ENCODE peak calls at places on chromosomes 13 and 19, in ten cellular contexts. U, D, V, Z, Q, W, G, B, J and P are unnamed samples.
A peak's percentile ranks its signal among the peaks of the same experiment; 100 is the strongest.

GRCh38 chr13:32887617-32888016 is 128.6 kb upstream of the KL start:
- DNase-seq in Z (no peak), D (no peak), W (no peak), U (no peak), G (no peak), V (no peak), B (no peak), Q (no peak), J (no peak), P (no peak)

GRCh38 chr13:99501952-99502310 is 659 bp downstream of the TM9SF2 start:
- DNase-seq in D (peak; percentile 29), W (no peak), Z (peak; percentile 32), U (no peak), V (no peak), J (no peak), G (no peak), B (peak; percentile 7), Q (no peak), P (peak; percentile 17)

GRCh38 chr13:35179494-35179893 is 237.4 kb downstream of the NBEA start:
- DNase-seq in D (peak; percentile 34), Z (no peak), U (no peak), G (no peak), V (no peak), Q (no peak), J (no peak), B (no peak), W (no peak), P (peak; percentile 19)

GRCh38 chr19:4914736-4915501 is 5.6 kb downstream of the UHRF1 start:
- DNase-seq in W (peak; percentile 88), G (no peak), Q (peak; percentile 87), Z (no peak), D (peak; percentile 81), J (no peak), U (peak; percentile 14), B (peak; percentile 75), V (no peak), P (peak; percentile 38)

GRCh38 chr19:1386945-1387683 is 3.4 kb downstream of the NDUFS7 start:
- DNase-seq in J (no peak), Z (no peak), Q (no peak), G (no peak), W (no peak), B (no peak), D (no peak), U (no peak), V (no peak), P (no peak)

GRCh38 chr13:77776704-77777103 is 79.2 kb downstream of the SLAIN1 start:
- DNase-seq in Q (no peak), U (no peak), V (no peak), J (no peak), W (no peak), Z (no peak), B (no peak), G (no peak), D (no peak), P (peak; percentile 53)

GRCh38 chr19:42088471-42089190 is 12.7 kb downstream of the ZNF574 start:
- DNase-seq in V (no peak), J (no peak), B (no peak), Q (peak; percentile 23), Z (no peak), D (peak; percentile 27), U (no peak), W (no peak), G (no peak), P (no peak)

GRCh38 chr19:5665781-5666513 is 14.4 kb downstream of the MICOS13 start:
- DNase-seq in G (no peak), Z (no peak), W (no peak), Q (peak; percentile 34), J (no peak), B (no peak), D (peak; percentile 78), U (no peak), V (no peak), P (peak; percentile 39)

GRCh38 chr13:48156466-48156865 is 61.6 kb upstream of the MED4 start:
- DNase-seq in D (peak; percentile 35), J (peak; percentile 21), G (no peak), U (no peak), W (no peak), Z (peak; percentile 35), B (peak; percentile 67), Q (peak; percentile 69), V (no peak), P (no peak)

GRCh38 chr13:95643009-95643408 is 1.5 kb downstream of the DZIP1 start:
- DNase-seq in Z (no peak), G (no peak), J (no peak), Q (no peak), B (no peak), U (no peak), W (no peak), D (no peak), V (no peak), P (no peak)

GRCh38 chr19:24053601-24054000 is 33.4 kb upstream of the ZNF254 start:
- DNase-seq in D (no peak), G (no peak), V (no peak), Z (no peak), J (no peak), U (no peak), W (no peak), Q (peak; percentile 43), B (no peak), P (no peak)

GRCh38 chr13:25249001-25249543 is 38.2 kb downstream of the MTMR6 start:
- DNase-seq in U (peak; percentile 13), J (no peak), G (no peak), Z (no peak), Q (peak; percentile 26), V (no peak), D (peak; percentile 57), B (no peak), W (no peak), P (peak; percentile 89)

GRCh38 chr19:40347476-40348124 is 597 bp downstream of the C19orf47 start:
- DNase-seq in D (peak; percentile 1), B (no peak), G (no peak), Q (no peak), W (no peak), U (peak; percentile 2), V (no peak), Z (no peak), J (no peak), P (no peak)

GRCh38 chr13:30313307-30313706 is 6.0 kb upstream of the KATNAL1 start:
- DNase-seq in D (no peak), Q (no peak), Z (no peak), G (no peak), V (no peak), B (no peak), J (no peak), W (no peak), U (no peak), P (no peak)

GRCh38 chr13:37289212-37289935 is 183.9 kb upstream of the CSNK1A1L start:
- DNase-seq in B (no peak), G (no peak), Q (no peak), J (no peak), D (no peak), W (no peak), V (no peak), U (no peak), Z (no peak), P (peak; percentile 38)

GRCh38 chr13:98525452-98525851 is 51.5 kb downstream of the STK24 start:
- DNase-seq in Q (no peak), J (no peak), G (no peak), U (peak; percentile 18), D (no peak), Z (no peak), W (no peak), V (no peak), B (no peak), P (no peak)

GRCh38 chr19:31296741-31297390 is 52.4 kb downstream of the TSHZ3 start:
- DNase-seq in J (no peak), W (no peak), Z (no peak), Q (no peak), G (no peak), B (no peak), U (no peak), V (no peak), D (no peak), P (no peak)

GRCh38 chr13:82688400-82688999 is 1193.8 kb downstream of the SLITRK1 start:
- DNase-seq in Q (peak; percentile 15), B (no peak), U (no peak), D (peak; percentile 39), J (no peak), V (no peak), W (no peak), G (no peak), Z (no peak), P (peak; percentile 17)

GRCh38 chr19:50328257-50329145 is 676 bp downstream of the KCNC3 start:
- DNase-seq in Q (no peak), W (no peak), B (peak; percentile 26), V (no peak), Z (no peak), J (no peak), U (no peak), G (peak; percentile 42), D (no peak), P (peak; percentile 20)

GRCh38 chr13:48437381-48437780 is 24.5 kb upstream of the LPAR6 start:
- DNase-seq in B (no peak), Q (peak; percentile 70), Z (peak; percentile 78), U (no peak), V (no peak), W (no peak), D (peak; percentile 75), J (peak; percentile 78), G (peak; percentile 73), P (peak; percentile 58)

GRCh38 chr13:50127017-50127725 is 111.9 kb downstream of the KCNRG start:
- DNase-seq in V (no peak), W (peak; percentile 62), J (peak; percentile 60), G (peak; percentile 58), Z (peak; percentile 69), Q (no peak), B (no peak), U (peak; percentile 59), D (no peak), P (no peak)

GRCh38 chr13:26558074-26558805 is 757 bp downstream of the WASF3 start:
- DNase-seq in G (peak; percentile 30), J (no peak), Q (no peak), V (no peak), Z (peak; percentile 47), D (no peak), W (peak; percentile 60), B (no peak), U (peak; percentile 8), P (peak; percentile 10)

GRCh38 chr13:95251641-95252040 is 49.6 kb downstream of the ABCC4 start:
- DNase-seq in U (no peak), V (no peak), W (no peak), Q (no peak), G (no peak), D (no peak), Z (no peak), J (no peak), B (no peak), P (no peak)

GRCh38 chr13:20258963-20259288 is 26.8 kb upstream of the GJB6 start:
- DNase-seq in V (no peak), D (no peak), G (no peak), Z (no peak), J (no peak), W (no peak), U (no peak), Q (no peak), B (no peak), P (no peak)

GRCh38 chr13:106117035-106117434 is 418.4 kb downstream of the EFNB2 start:
- DNase-seq in Q (peak; percentile 62), V (no peak), J (no peak), B (no peak), W (no peak), U (no peak), G (no peak), D (no peak), Z (no peak), P (no peak)

GRCh38 chr13:25169951-25170553 is 2.0 kb downstream of the AMER2 start:
- DNase-seq in V (no peak), B (no peak), U (no peak), J (no peak), D (no peak), G (no peak), Q (no peak), Z (no peak), W (no peak), P (no peak)

GRCh38 chr13:33494596-33495214 is 209.2 kb upstream of the STARD13 start:
- DNase-seq in G (no peak), U (no peak), Q (peak; percentile 91), Z (no peak), J (peak; percentile 15), W (peak; percentile 89), V (no peak), D (peak; percentile 65), B (no peak), P (no peak)

GRCh38 chr13:21079761-21080730 is 18.7 kb upstream of the LATS2 start:
- DNase-seq in Z (no peak), U (peak; percentile 23), V (no peak), J (peak; percentile 33), W (peak; percentile 82), G (no peak), D (peak; percentile 83), Q (peak; percentile 90), B (no peak), P (peak; percentile 22)